ENCODE peak calls at places on chromosomes 6 and 20, in four cellular contexts. One of them, this sample, is unnamed. For H3K27me3, the result is how much of the 10 kb centered on the place peaks cover.

GRCh38 chr20:20233041-20233514 is 134.8 kb upstream of the INSM1 start:
- DNase-seq in upper lobe of left lung: peak
- DNase-seq in prostate gland: no peak
- DNase-seq in GM23338: no peak
- DNase-seq in this sample: no peak

GRCh38 chr20:51411867-51412266 is 130.7 kb downstream of the NFATC2 start:
- DNase-seq in upper lobe of left lung: no peak
- DNase-seq in prostate gland: no peak
- DNase-seq in GM23338: peak
- DNase-seq in this sample: no peak

GRCh38 chr6:152401978-152402377 is 235.2 kb downstream of the SYNE1 start:
- DNase-seq in upper lobe of left lung: no peak
- DNase-seq in prostate gland: no peak
- DNase-seq in GM23338: no peak
- DNase-seq in this sample: no peak

GRCh38 chr6:195861-196360 is 96.4 kb upstream of the DUSP22 start:
- DNase-seq in upper lobe of left lung: no peak
- DNase-seq in prostate gland: no peak
- DNase-seq in GM23338: no peak
- DNase-seq in this sample: no peak

GRCh38 chr6:73942581-73942980 is 246.6 kb downstream of the CD109 start:
- DNase-seq in upper lobe of left lung: no peak
- DNase-seq in prostate gland: no peak
- DNase-seq in GM23338: peak
- DNase-seq in this sample: no peak

GRCh38 chr6:145904391-145904790 is 59.8 kb downstream of the SHPRH start:
- DNase-seq in upper lobe of left lung: no peak
- DNase-seq in prostate gland: no peak
- DNase-seq in GM23338: no peak
- DNase-seq in this sample: no peak

GRCh38 chr6:139473239-139473701 is 98.8 kb upstream of the CITED2 start:
- DNase-seq in upper lobe of left lung: no peak
- DNase-seq in prostate gland: no peak
- DNase-seq in GM23338: peak
- DNase-seq in this sample: no peak

GRCh38 chr20:9478801-9479200 is 35.6 kb upstream of the LAMP5 start:
- DNase-seq in upper lobe of left lung: no peak
- DNase-seq in prostate gland: no peak
- DNase-seq in GM23338: no peak
- DNase-seq in this sample: no peak

GRCh38 chr6:110250058-110250457 is 69.8 kb downstream of the CDC40 start:
- DNase-seq in upper lobe of left lung: no peak
- DNase-seq in prostate gland: no peak
- DNase-seq in GM23338: peak
- DNase-seq in this sample: no peak

GRCh38 chr6:43724914-43725642 is 37.5 kb upstream of the MRPS18A start:
- DNase-seq in upper lobe of left lung: peak
- DNase-seq in prostate gland: peak
- DNase-seq in GM23338: no peak
- DNase-seq in this sample: no peak

GRCh38 chr20:2535711-2536561 is 437 bp upstream of the TMC2 start:
- DNase-seq in upper lobe of left lung: no peak
- DNase-seq in prostate gland: no peak
- DNase-seq in GM23338: no peak
- DNase-seq in this sample: no peak

GRCh38 chr6:88983532-88983931 is 20.1 kb upstream of the RNGTT start:
- DNase-seq in upper lobe of left lung: no peak
- DNase-seq in prostate gland: no peak
- DNase-seq in GM23338: peak
- DNase-seq in this sample: no peak

GRCh38 chr6:168252267-168252666 is 67.3 kb downstream of the DACT2 start:
- DNase-seq in upper lobe of left lung: peak
- DNase-seq in prostate gland: no peak
- DNase-seq in GM23338: no peak
- DNase-seq in this sample: no peak

GRCh38 chr20:44448753-44449546 is 26.7 kb upstream of the TTPAL start:
- DNase-seq in upper lobe of left lung: no peak
- DNase-seq in prostate gland: no peak
- DNase-seq in GM23338: peak
- DNase-seq in this sample: no peak

GRCh38 chr6:73388800-73389512 is 5.7 kb upstream of the DDX43 start:
- DNase-seq in upper lobe of left lung: peak
- DNase-seq in prostate gland: peak
- DNase-seq in GM23338: peak
- DNase-seq in this sample: no peak

GRCh38 chr6:15342114-15342513 is 96.2 kb downstream of the JARID2 start:
- DNase-seq in upper lobe of left lung: no peak
- DNase-seq in prostate gland: no peak
- DNase-seq in GM23338: no peak
- DNase-seq in this sample: no peak

GRCh38 chr20:13493143-13493542 is 145.6 kb downstream of the TASP1 start:
- DNase-seq in upper lobe of left lung: no peak
- DNase-seq in prostate gland: no peak
- DNase-seq in GM23338: peak
- DNase-seq in this sample: no peak

GRCh38 chr6:49528571-49528970 is 21.9 kb upstream of the C6orf141 start:
- DNase-seq in upper lobe of left lung: no peak
- DNase-seq in prostate gland: no peak
- DNase-seq in GM23338: no peak
- DNase-seq in this sample: no peak

GRCh38 chr6:30441171-30441570 is 48.1 kb upstream of the HLA-E start:
- DNase-seq in upper lobe of left lung: no peak
- DNase-seq in prostate gland: no peak
- DNase-seq in GM23338: no peak
- DNase-seq in this sample: no peak

GRCh38 chr20:12966468-12967085 is 42.2 kb upstream of the SPTLC3 start:
- DNase-seq in upper lobe of left lung: no peak
- DNase-seq in prostate gland: no peak
- DNase-seq in GM23338: peak
- DNase-seq in this sample: no peak

GRCh38 chr6:37547564-37548061 is 47.9 kb upstream of the CCDC167 start:
- DNase-seq in upper lobe of left lung: no peak
- DNase-seq in prostate gland: peak
- DNase-seq in GM23338: no peak
- DNase-seq in this sample: no peak

GRCh38 chr6:37551002-37551401 is 51.3 kb upstream of the CCDC167 start:
- DNase-seq in upper lobe of left lung: no peak
- DNase-seq in prostate gland: no peak
- DNase-seq in GM23338: no peak
- DNase-seq in this sample: no peak

GRCh38 chr6:37548067-37548674 is 48.5 kb upstream of the CCDC167 start:
- DNase-seq in upper lobe of left lung: no peak
- DNase-seq in prostate gland: no peak
- DNase-seq in GM23338: no peak
- DNase-seq in this sample: no peak

GRCh38 chr6:37550436-37550835 is 50.7 kb upstream of the CCDC167 start:
- DNase-seq in upper lobe of left lung: no peak
- DNase-seq in prostate gland: no peak
- DNase-seq in GM23338: no peak
- DNase-seq in this sample: no peak

GRCh38 chr6:37549186-37549957 is 49.7 kb upstream of the CCDC167 start:
- DNase-seq in upper lobe of left lung: no peak
- DNase-seq in prostate gland: no peak
- DNase-seq in GM23338: no peak
- DNase-seq in this sample: no peak
- H3K27me3 ChIP-seq in upper lobe of left lung: under half
- H3K27me3 ChIP-seq in prostate gland: under half
- H3K27me3 ChIP-seq in GM23338: under half
- H3K27me3 ChIP-seq in this sample: under half

GRCh38 chr6:151275121-151275520 is 35.4 kb downstream of the AKAP12 start:
- DNase-seq in upper lobe of left lung: no peak
- DNase-seq in prostate gland: no peak
- DNase-seq in GM23338: peak
- DNase-seq in this sample: no peak

GRCh38 chr6:151279891-151280290 is 40.1 kb downstream of the AKAP12 start:
- DNase-seq in upper lobe of left lung: no peak
- DNase-seq in prostate gland: no peak
- DNase-seq in GM23338: no peak
- DNase-seq in this sample: no peak

GRCh38 chr6:151275566-151275965 is 35.8 kb downstream of the AKAP12 start:
- DNase-seq in upper lobe of left lung: no peak
- DNase-seq in prostate gland: no peak
- DNase-seq in GM23338: no peak
- DNase-seq in this sample: no peak

GRCh38 chr6:151276112-151276745 is 36.5 kb downstream of the AKAP12 start:
- DNase-seq in upper lobe of left lung: no peak
- DNase-seq in prostate gland: no peak
- DNase-seq in GM23338: no peak
- DNase-seq in this sample: no peak
- TF ChIP-seq POLR2AphosphoS5 in upper lobe of left lung: peak
- TF ChIP-seq POLR2AphosphoS5 in prostate gland: no peak
- TF ChIP-seq POLR2AphosphoS5 in GM23338: no peak
- TF ChIP-seq POLR2AphosphoS5 in this sample: no peak

GRCh38 chr20:46323557-46323956 is 15.3 kb upstream of the CDH22 start:
- DNase-seq in upper lobe of left lung: no peak
- DNase-seq in prostate gland: no peak
- DNase-seq in GM23338: no peak
- DNase-seq in this sample: no peak
- H3K27me3 ChIP-seq in upper lobe of left lung: under half
- H3K27me3 ChIP-seq in prostate gland: under half
- H3K27me3 ChIP-seq in GM23338: under half
- H3K27me3 ChIP-seq in this sample: under half

GRCh38 chr6:3456794-3457709 is at the start of gene SLC22A23:
- DNase-seq in upper lobe of left lung: peak
- DNase-seq in prostate gland: peak
- DNase-seq in GM23338: peak
- DNase-seq in this sample: no peak
- TF ChIP-seq POLR2AphosphoS5 in upper lobe of left lung: no peak
- TF ChIP-seq POLR2AphosphoS5 in prostate gland: peak
- TF ChIP-seq POLR2AphosphoS5 in GM23338: peak
- TF ChIP-seq POLR2AphosphoS5 in this sample: no peak

GRCh38 chr6:16809753-16810358 is 48.6 kb upstream of the ATXN1 start:
- DNase-seq in upper lobe of left lung: no peak
- DNase-seq in prostate gland: no peak
- DNase-seq in GM23338: no peak
- DNase-seq in this sample: no peak

GRCh38 chr6:16807956-16808355 is 46.7 kb upstream of the ATXN1 start:
- DNase-seq in upper lobe of left lung: no peak
- DNase-seq in prostate gland: no peak
- DNase-seq in GM23338: no peak
- DNase-seq in this sample: no peak

GRCh38 chr6:16812993-16813392 is 51.7 kb upstream of the ATXN1 start:
- DNase-seq in upper lobe of left lung: no peak
- DNase-seq in prostate gland: no peak
- DNase-seq in GM23338: no peak
- DNase-seq in this sample: no peak

GRCh38 chr6:16810411-16810810 is 49.2 kb upstream of the ATXN1 start:
- DNase-seq in upper lobe of left lung: no peak
- DNase-seq in prostate gland: no peak
- DNase-seq in GM23338: no peak
- DNase-seq in this sample: no peak

DNA sequence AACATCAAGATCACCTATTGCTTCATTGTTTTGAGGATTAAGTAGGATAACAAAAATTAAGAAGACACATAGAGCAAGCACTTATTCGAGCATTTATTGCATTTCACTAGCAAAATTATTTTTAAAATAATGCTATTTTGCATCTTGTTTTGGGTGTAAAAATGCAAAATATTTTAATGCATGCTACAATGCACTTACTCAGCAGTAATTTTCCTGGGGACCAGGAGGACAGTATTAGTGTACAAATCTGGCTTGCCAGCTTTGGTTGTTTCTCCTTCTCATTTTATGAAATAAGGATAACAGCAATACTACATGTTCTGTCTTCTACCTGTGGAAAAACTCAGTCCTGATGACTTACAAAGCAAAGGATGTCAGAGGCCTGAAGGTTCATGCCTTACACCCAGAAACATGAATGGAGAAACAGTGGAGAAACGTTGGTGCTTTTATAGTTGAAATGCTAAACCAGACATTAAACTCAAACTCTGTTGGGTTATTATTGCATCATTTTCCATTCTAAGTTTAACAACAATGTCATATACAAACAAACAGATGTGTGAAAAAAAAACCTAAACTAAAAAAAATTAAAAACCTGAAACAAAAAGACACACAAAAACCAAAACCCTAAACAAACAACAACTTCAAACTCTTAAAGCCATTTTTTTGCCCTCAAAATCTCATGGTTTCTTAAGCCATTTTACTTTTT is 50.2 kb upstream of the ATXN1 start:
- DNase-seq in upper lobe of left lung: no peak
- DNase-seq in prostate gland: no peak
- DNase-seq in GM23338: no peak
- DNase-seq in this sample: no peak
- H3K27me3 ChIP-seq in upper lobe of left lung: under half
- H3K27me3 ChIP-seq in prostate gland: under half
- H3K27me3 ChIP-seq in GM23338: under half
- H3K27me3 ChIP-seq in this sample: under half

GRCh38 chr20:34047010-34047687 is 53.4 kb downstream of the RALY start:
- DNase-seq in upper lobe of left lung: no peak
- DNase-seq in prostate gland: no peak
- DNase-seq in GM23338: no peak
- DNase-seq in this sample: no peak

GRCh38 chr20:34045930-34046329 is 52.2 kb downstream of the RALY start:
- DNase-seq in upper lobe of left lung: no peak
- DNase-seq in prostate gland: no peak
- DNase-seq in GM23338: peak
- DNase-seq in this sample: no peak

GRCh38 chr20:34046330-34046729 is 52.6 kb downstream of the RALY start:
- DNase-seq in upper lobe of left lung: no peak
- DNase-seq in prostate gland: no peak
- DNase-seq in GM23338: no peak
- DNase-seq in this sample: no peak

GRCh38 chr20:34043025-34043424 is 49.3 kb downstream of the RALY start:
- DNase-seq in upper lobe of left lung: no peak
- DNase-seq in prostate gland: no peak
- DNase-seq in GM23338: no peak
- DNase-seq in this sample: no peak

DNA sequence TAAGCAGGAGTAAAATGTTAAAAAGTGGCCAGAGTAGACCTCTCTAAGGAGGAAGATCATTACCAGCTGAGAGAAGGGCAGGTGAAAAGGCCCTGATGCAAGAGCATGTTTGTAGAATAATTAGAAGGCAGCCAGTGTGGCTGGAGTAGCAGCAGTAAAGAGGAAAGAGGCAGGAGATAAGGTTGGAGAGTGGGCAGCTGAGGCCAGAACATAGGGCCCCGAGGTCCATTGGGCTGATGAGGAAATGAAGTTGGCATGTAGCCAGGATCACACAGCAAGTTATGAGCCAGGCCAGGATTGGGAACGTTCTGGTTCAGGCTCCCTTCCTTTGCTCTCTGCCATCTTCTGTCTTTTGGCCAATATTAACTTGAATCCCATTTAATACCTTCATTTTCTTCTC is 51.6 kb downstream of the RALY start:
- DNase-seq in upper lobe of left lung: no peak
- DNase-seq in prostate gland: peak
- DNase-seq in GM23338: no peak
- DNase-seq in this sample: no peak
- TF ChIP-seq POLR2AphosphoS5 in upper lobe of left lung: no peak
- TF ChIP-seq POLR2AphosphoS5 in prostate gland: no peak
- TF ChIP-seq POLR2AphosphoS5 in GM23338: no peak
- TF ChIP-seq POLR2AphosphoS5 in this sample: no peak